ENCODE peak calls at places on chromosome 13, in nine cellular contexts. E is activated B cell treated with CpG ODN at 0.5 μM for 24 hours, Q is heart left ventricle, T is BJ, I is neural progenitor cell, U is IMR-90, B is vagina, Z is AG04449, H is progenitor cell of endocrine pancreas. J is an unnamed sample.

GRCh38 chr13:43331676-43332075 is 308.3 kb downstream of the DNAJC15 start:
- DNase-seq in E (no peak), Q (no peak), T (no peak), I (peak), U (peak), B (no peak), Z (no peak), H (no peak), J (no peak)

GRCh38 chr13:66532146-66532545 is 698.0 kb downstream of the PCDH9 start:
- DNase-seq in E (no peak), Q (no peak), T (peak), I (no peak), U (peak), B (no peak), Z (no peak), H (no peak), J (no peak)

GRCh38 chr13:75263741-75264407 is 218.1 kb downstream of the TBC1D4 start:
- DNase-seq in E (no peak), Q (no peak), T (peak), I (no peak), U (peak), B (no peak), Z (no peak), H (no peak), J (no peak)

GRCh38 chr13:82751221-82751620 is 1131.1 kb downstream of the SLITRK1 start:
- DNase-seq in E (no peak), Q (no peak), T (no peak), I (no peak), U (no peak), B (no peak), Z (no peak), H (no peak), J (no peak)

GRCh38 chr13:44822291-44822690 is 167.0 kb downstream of the NUFIP1 start:
- DNase-seq in E (no peak), Q (no peak), T (no peak), I (no peak), U (no peak), B (no peak), Z (no peak), H (no peak), J (no peak)

GRCh38 chr13:78413887-78414553 is 189.3 kb downstream of the POU4F1 start:
- DNase-seq in E (no peak), Q (no peak), T (no peak), I (no peak), U (no peak), B (no peak), Z (no peak), H (no peak), J (no peak)

GRCh38 chr13:93502071-93502470 is 275.5 kb downstream of the GPC6 start:
- DNase-seq in E (no peak), Q (no peak), T (no peak), I (no peak), U (no peak), B (no peak), Z (no peak), H (no peak), J (no peak)

GRCh38 chr13:101649490-101650126 is 197.1 kb downstream of the ITGBL1 start:
- DNase-seq in E (no peak), Q (no peak), T (peak), I (no peak), U (peak), B (no peak), Z (no peak), H (no peak), J (no peak)

GRCh38 chr13:45441633-45442032 is 23.1 kb upstream of the COG3 start:
- DNase-seq in E (no peak), Q (no peak), T (no peak), I (no peak), U (peak), B (no peak), Z (no peak), H (no peak), J (peak)

GRCh38 chr13:36674337-36675212 is 755 bp downstream of the SERTM1 start:
- DNase-seq in E (no peak), Q (no peak), T (no peak), I (peak), U (no peak), B (no peak), Z (no peak), H (no peak), J (no peak)

GRCh38 chr13:107348931-107349330 is 781.0 kb upstream of the ARGLU1 start:
- DNase-seq in E (no peak), Q (no peak), T (no peak), I (no peak), U (peak), B (no peak), Z (no peak), H (no peak), J (no peak)

GRCh38 chr13:21998279-21998678 is 327.4 kb downstream of the FGF9 start:
- DNase-seq in E (no peak), Q (no peak), T (no peak), I (peak), U (no peak), B (no peak), Z (no peak), H (no peak), J (no peak)

GRCh38 chr13:73335226-73335625 is 276.4 kb downstream of the KLF5 start:
- DNase-seq in E (no peak), Q (no peak), T (peak), I (no peak), U (peak), B (no peak), Z (peak), H (no peak), J (no peak)

GRCh38 chr13:48400090-48400694 is 12.7 kb downstream of the LPAR6 start:
- DNase-seq in E (no peak), Q (no peak), T (no peak), I (no peak), U (no peak), B (no peak), Z (no peak), H (no peak), J (no peak)

GRCh38 chr13:95660981-95661581 is 15.9 kb upstream of the DNAJC3 start:
- DNase-seq in E (no peak), Q (peak), T (no peak), I (peak), U (peak), B (no peak), Z (no peak), H (no peak), J (peak)

GRCh38 chr13:58085819-58086218 is 454.3 kb downstream of the PCDH17 start:
- DNase-seq in E (no peak), Q (no peak), T (no peak), I (no peak), U (no peak), B (no peak), Z (no peak), H (no peak), J (no peak)

GRCh38 chr13:23175920-23176319 is 4.9 kb upstream of the SGCG start:
- DNase-seq in E (no peak), Q (no peak), T (no peak), I (no peak), U (peak), B (no peak), Z (no peak), H (no peak), J (no peak)

GRCh38 chr13:114078501-114079451 is 53.6 kb downstream of the RASA3 start:
- DNase-seq in E (no peak), Q (no peak), T (no peak), I (no peak), U (peak), B (no peak), Z (no peak), H (no peak), J (no peak)

GRCh38 chr13:44132710-44133109 is 240.9 kb upstream of the SERP2 start:
- DNase-seq in E (no peak), Q (peak), T (no peak), I (no peak), U (peak), B (no peak), Z (no peak), H (no peak), J (no peak)

GRCh38 chr13:111411186-111411858 is 90.9 kb downstream of the TEX29 start:
- DNase-seq in E (no peak), Q (no peak), T (no peak), I (peak), U (no peak), B (no peak), Z (no peak), H (no peak), J (no peak)

GRCh38 chr13:42807236-42807635 is 25.9 kb downstream of the FAM216B start:
- DNase-seq in E (no peak), Q (no peak), T (no peak), I (no peak), U (peak), B (no peak), Z (no peak), H (no peak), J (no peak)

GRCh38 chr13:113898391-113898790 is 34.5 kb upstream of the GAS6 start:
- DNase-seq in E (no peak), Q (no peak), T (no peak), I (no peak), U (no peak), B (peak), Z (no peak), H (no peak), J (no peak)

DNA sequence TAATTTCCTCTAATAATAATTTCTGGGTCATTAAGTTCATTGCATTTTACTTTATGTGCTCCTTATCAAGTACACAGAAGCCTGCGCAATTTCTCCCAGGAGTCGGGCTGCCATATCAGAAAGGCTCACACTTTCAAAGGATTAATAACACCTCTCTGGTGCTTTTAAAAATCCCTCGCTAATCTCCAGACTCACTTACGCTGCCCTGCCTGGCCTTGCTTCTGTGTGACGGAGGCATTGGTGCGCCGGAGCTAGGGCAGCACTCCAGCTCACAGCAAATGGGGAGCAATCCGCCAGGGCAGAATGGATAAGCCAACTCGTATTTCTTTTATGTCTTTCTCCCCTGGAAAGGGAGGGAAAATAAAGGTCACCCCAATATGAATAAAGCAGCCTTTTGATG is 300.8 kb downstream of the EFNB2 start:
- DNase-seq in E (no peak), Q (no peak), T (no peak), I (peak), U (no peak), B (no peak), Z (no peak), H (no peak), J (no peak)
- TF ChIP-seq CTCF in E (no peak), Q (no peak), T (no peak), I (no peak), U (no peak), B (no peak), Z (no peak), H (no peak), J (no peak)

DNA sequence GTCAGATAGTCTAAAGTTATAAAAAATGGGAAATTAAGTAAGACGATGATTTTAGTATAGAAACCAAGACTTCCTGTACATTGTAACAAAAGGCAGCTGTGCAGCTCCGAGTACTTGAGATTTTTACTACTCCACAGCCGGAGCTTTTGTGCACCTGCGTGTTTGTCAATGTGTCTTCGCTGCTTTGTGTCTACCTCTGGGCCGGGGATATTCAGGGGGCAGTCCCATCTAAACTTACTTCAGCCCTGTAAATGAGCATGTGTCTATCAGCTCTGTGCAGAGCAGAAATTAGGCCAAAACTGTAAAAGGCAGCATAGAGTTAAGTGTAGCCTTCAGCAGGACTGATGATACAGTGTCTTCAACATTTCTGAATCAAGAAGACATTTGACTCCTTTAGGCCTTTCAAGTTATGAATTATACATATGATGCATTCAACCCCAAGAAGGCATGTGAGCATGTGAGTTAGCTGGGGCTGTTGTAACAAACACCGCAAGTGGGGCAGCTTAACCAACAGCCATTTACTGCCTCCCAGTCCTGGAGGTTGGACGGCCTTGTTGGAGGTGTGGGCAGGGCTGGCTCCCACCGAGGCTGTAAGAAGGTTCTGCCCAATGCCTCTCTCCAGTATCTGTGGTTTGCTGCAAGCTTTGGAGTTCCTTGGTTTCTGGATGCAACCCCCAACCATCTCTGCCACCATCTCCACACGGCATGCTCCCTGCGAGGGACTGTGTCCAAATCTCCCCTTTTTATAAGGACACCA is 191.0 kb upstream of the IRS2 start:
- DNase-seq in E (no peak), Q (no peak), T (no peak), I (no peak), U (no peak), B (peak), Z (no peak), H (no peak), J (no peak)
- TF ChIP-seq CTCF in E (no peak), Q (no peak), T (no peak), I (no peak), U (no peak), B (no peak), Z (no peak), H (no peak), J (no peak)

DNA sequence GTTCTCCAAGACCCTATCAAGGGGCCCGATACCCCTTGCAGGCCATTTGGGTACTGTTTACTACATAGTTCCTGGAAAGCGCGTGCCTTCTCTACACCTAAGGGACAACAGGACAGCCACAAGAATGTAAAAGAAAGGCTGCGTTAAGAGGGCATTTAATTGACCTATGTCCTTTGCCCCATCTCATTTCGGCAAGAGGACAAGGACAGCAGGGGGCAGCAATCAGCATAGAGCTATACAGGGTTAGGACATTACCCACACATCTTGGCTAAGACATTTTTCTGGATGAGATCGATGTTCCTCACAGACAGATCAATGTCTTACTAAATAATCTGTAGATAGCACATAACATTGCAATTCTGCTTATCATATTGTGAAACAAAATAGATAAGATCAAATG is 41.2 kb downstream of the FLT3 start:
- DNase-seq in E (no peak), Q (no peak), T (no peak), I (peak), U (peak), B (no peak), Z (no peak), H (no peak), J (peak)
- TF ChIP-seq CTCF in E (no peak), Q (no peak), T (peak), I (peak), U (peak), B (no peak), Z (no peak), H (peak), J (peak)

GRCh38 chr13:20774746-20775145 is 985 bp upstream of the EEF1AKMT1 start:
- DNase-seq in E (no peak), Q (no peak), T (no peak), I (no peak), U (no peak), B (no peak), Z (no peak), H (no peak), J (no peak)

GRCh38 chr13:20775961-20776360 is 2.2 kb upstream of the EEF1AKMT1 start:
- DNase-seq in E (no peak), Q (no peak), T (no peak), I (no peak), U (no peak), B (no peak), Z (no peak), H (no peak), J (no peak)

GRCh38 chr13:20773194-20774080 is at the start of gene EEF1AKMT1:
- DNase-seq in E (peak), Q (peak), T (peak), I (peak), U (peak), B (peak), Z (peak), H (peak), J (peak)

GRCh38 chr13:20769834-20770233 is 3.9 kb downstream of the EEF1AKMT1 start:
- DNase-seq in E (no peak), Q (no peak), T (no peak), I (no peak), U (no peak), B (no peak), Z (no peak), H (no peak), J (no peak)

DNA sequence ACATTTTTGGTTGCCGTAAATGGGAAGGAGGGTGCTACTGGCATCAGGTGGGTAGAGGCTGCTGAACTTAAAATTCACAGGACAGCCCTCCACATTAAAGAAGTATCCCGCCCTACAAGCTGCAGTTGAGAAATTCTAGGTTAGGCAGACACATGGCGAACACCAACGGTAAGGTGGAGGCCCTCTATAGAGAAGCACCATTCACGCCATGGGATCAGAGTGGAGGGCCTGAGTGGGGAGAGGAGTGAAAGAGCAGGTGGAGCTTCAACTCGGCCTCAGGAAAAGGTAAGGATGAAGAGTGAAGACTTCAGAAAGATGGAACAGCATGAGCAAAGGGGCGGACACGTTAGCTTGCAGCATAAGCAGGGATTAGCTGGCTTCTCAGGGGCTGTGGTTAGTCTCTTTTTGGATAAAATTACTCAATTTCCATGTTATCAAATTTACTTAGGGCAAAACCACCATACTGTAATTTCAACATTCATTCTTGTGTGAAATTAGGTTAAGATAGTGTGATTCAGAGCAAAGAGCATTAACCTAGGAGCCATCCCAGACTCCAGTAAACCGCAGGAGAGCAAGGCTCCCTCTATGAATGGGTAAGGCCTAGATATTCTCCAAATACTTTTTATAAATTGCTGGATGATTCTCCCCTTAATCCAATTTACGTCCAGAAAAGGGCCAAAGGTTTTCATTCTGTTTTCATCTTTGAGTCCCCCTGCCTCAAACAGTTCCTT is 1.2 kb downstream of the EEF1AKMT1 start:
- DNase-seq in E (no peak), Q (no peak), T (no peak), I (no peak), U (peak), B (no peak), Z (no peak), H (no peak), J (no peak)
- TF ChIP-seq CTCF in E (no peak), Q (no peak), T (no peak), I (no peak), U (no peak), B (no peak), Z (no peak), H (no peak), J (no peak)

GRCh38 chr13:97212540-97213146 is 9.5 kb upstream of the MBNL2 start:
- DNase-seq in E (no peak), Q (no peak), T (no peak), I (no peak), U (peak), B (peak), Z (no peak), H (no peak), J (peak)
- TF ChIP-seq CTCF in E (no peak), Q (peak), T (peak), I (peak), U (peak), B (no peak), Z (peak), H (peak), J (peak)

DNA sequence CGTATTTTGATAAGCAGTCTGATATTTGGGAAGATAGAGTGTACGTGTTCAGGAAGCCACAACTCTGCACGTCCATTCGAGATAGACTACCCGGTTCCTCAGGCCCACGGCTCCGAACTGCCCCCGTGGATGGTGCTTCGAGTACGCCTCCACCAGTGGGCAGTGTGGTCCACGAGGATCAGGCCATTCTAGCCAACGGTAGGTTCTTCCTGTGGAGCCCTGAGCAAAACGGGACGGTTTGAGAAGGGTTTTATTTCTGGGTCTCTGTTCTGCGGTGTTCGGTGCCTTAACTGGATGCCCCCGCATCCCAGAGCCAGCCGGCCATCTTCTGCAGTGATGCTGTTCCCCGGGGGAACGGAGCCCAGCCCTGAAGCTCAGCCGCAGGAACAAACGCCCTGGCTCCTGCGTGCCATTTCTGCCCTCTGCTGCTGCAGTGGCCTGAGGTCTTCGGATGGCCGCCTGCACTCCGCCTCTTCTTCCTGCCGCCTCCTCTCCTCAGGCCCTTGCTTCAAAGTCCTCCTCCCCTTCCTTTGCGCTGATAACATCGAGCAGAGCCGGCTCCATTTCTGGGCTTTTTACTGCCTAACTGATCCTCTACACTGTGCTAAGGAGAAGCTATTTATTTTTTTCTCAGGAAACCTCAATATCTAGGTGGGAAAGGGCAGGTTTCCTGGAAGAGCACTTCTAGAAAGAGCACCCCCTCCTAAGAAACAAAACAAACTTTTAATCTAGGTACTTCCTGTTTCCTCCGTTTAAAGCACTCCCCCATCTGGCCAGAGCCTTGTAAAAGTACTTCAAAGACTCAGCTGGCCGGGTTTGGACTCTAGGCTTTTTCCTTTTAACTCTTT is 36.2 kb upstream of the SLC46A3 start:
- DNase-seq in E (no peak), Q (peak), T (no peak), I (no peak), U (peak), B (no peak), Z (no peak), H (no peak), J (no peak)
- TF ChIP-seq CTCF in E (no peak), Q (peak), T (peak), I (no peak), U (peak), B (no peak), Z (no peak), H (no peak), J (no peak)